ENCODE peak calls at places on chromosomes 13 and 19, in nine cellular contexts. One of them, this sample, is unnamed.

GRCh38 chr19:46678110-46678732 is 17.2 kb upstream of the DACT3 start:
- DNase-seq in activated CD4-positive, alpha-beta T cell treated with anti-CD3 and anti-CD28 coated beads, Interleukin-2, amount 50 U/mL, for 24 hours: peak
- DNase-seq in stimulated activated CD8-positive, alpha-beta memory T cell treated with anti-CD3 and anti-CD28 coated beads, Interleukin-7, amount 100 ng/mL, for 1 hour: peak
- DNase-seq in AG10803: no peak
- DNase-seq in left lung: peak
- DNase-seq in HCT116: peak
- DNase-seq in DMS53: peak
- DNase-seq in GM04504: no peak
- DNase-seq in iris pigment epithelial cell: no peak
- DNase-seq in this sample: peak

GRCh38 chr13:27505792-27506191 is 55.4 kb upstream of the MTIF3 start:
- DNase-seq in activated CD4-positive, alpha-beta T cell treated with anti-CD3 and anti-CD28 coated beads, Interleukin-2, amount 50 U/mL, for 24 hours: no peak
- DNase-seq in stimulated activated CD8-positive, alpha-beta memory T cell treated with anti-CD3 and anti-CD28 coated beads, Interleukin-7, amount 100 ng/mL, for 1 hour: no peak
- DNase-seq in HCT116: no peak
- DNase-seq in left lung: no peak
- DNase-seq in DMS53: no peak
- DNase-seq in iris pigment epithelial cell: no peak
- DNase-seq in AG10803: no peak
- DNase-seq in GM04504: no peak
- DNase-seq in this sample: no peak

GRCh38 chr19:17325881-17326594 is 8.6 kb downstream of the ANO8 start:
- DNase-seq in stimulated activated CD8-positive, alpha-beta memory T cell treated with anti-CD3 and anti-CD28 coated beads, Interleukin-7, amount 100 ng/mL, for 1 hour: no peak
- DNase-seq in AG10803: no peak
- DNase-seq in left lung: no peak
- DNase-seq in HCT116: no peak
- DNase-seq in DMS53: no peak
- DNase-seq in iris pigment epithelial cell: peak
- DNase-seq in GM04504: no peak
- DNase-seq in activated CD4-positive, alpha-beta T cell treated with anti-CD3 and anti-CD28 coated beads, Interleukin-2, amount 50 U/mL, for 24 hours: no peak
- DNase-seq in this sample: no peak

GRCh38 chr19:4609878-4610511 is 29.3 kb upstream of the TNFAIP8L1 start:
- DNase-seq in left lung: peak
- DNase-seq in HCT116: no peak
- DNase-seq in AG10803: no peak
- DNase-seq in iris pigment epithelial cell: no peak
- DNase-seq in GM04504: no peak
- DNase-seq in DMS53: peak
- DNase-seq in stimulated activated CD8-positive, alpha-beta memory T cell treated with anti-CD3 and anti-CD28 coated beads, Interleukin-7, amount 100 ng/mL, for 1 hour: no peak
- DNase-seq in activated CD4-positive, alpha-beta T cell treated with anti-CD3 and anti-CD28 coated beads, Interleukin-2, amount 50 U/mL, for 24 hours: no peak
- DNase-seq in this sample: no peak

GRCh38 chr19:46353730-46354528 is 7.0 kb downstream of the PPP5C start:
- DNase-seq in DMS53: no peak
- DNase-seq in AG10803: no peak
- DNase-seq in iris pigment epithelial cell: no peak
- DNase-seq in GM04504: no peak
- DNase-seq in stimulated activated CD8-positive, alpha-beta memory T cell treated with anti-CD3 and anti-CD28 coated beads, Interleukin-7, amount 100 ng/mL, for 1 hour: no peak
- DNase-seq in activated CD4-positive, alpha-beta T cell treated with anti-CD3 and anti-CD28 coated beads, Interleukin-2, amount 50 U/mL, for 24 hours: no peak
- DNase-seq in left lung: no peak
- DNase-seq in HCT116: no peak
- DNase-seq in this sample: no peak

GRCh38 chr19:38667552-38668205 is 20.2 kb downstream of the ACTN4 start:
- DNase-seq in stimulated activated CD8-positive, alpha-beta memory T cell treated with anti-CD3 and anti-CD28 coated beads, Interleukin-7, amount 100 ng/mL, for 1 hour: no peak
- DNase-seq in left lung: no peak
- DNase-seq in GM04504: no peak
- DNase-seq in activated CD4-positive, alpha-beta T cell treated with anti-CD3 and anti-CD28 coated beads, Interleukin-2, amount 50 U/mL, for 24 hours: no peak
- DNase-seq in DMS53: no peak
- DNase-seq in iris pigment epithelial cell: peak
- DNase-seq in AG10803: peak
- DNase-seq in HCT116: no peak
- DNase-seq in this sample: peak

GRCh38 chr19:3132971-3133792 is 2.7 kb upstream of the GNA15 start:
- DNase-seq in stimulated activated CD8-positive, alpha-beta memory T cell treated with anti-CD3 and anti-CD28 coated beads, Interleukin-7, amount 100 ng/mL, for 1 hour: peak
- DNase-seq in left lung: peak
- DNase-seq in DMS53: peak
- DNase-seq in activated CD4-positive, alpha-beta T cell treated with anti-CD3 and anti-CD28 coated beads, Interleukin-2, amount 50 U/mL, for 24 hours: peak
- DNase-seq in GM04504: peak
- DNase-seq in AG10803: peak
- DNase-seq in HCT116: no peak
- DNase-seq in iris pigment epithelial cell: peak
- DNase-seq in this sample: peak

GRCh38 chr19:18351544-18351943 is 11.1 kb downstream of the PGPEP1 start:
- DNase-seq in GM04504: no peak
- DNase-seq in HCT116: no peak
- DNase-seq in AG10803: no peak
- DNase-seq in stimulated activated CD8-positive, alpha-beta memory T cell treated with anti-CD3 and anti-CD28 coated beads, Interleukin-7, amount 100 ng/mL, for 1 hour: no peak
- DNase-seq in DMS53: no peak
- DNase-seq in activated CD4-positive, alpha-beta T cell treated with anti-CD3 and anti-CD28 coated beads, Interleukin-2, amount 50 U/mL, for 24 hours: no peak
- DNase-seq in left lung: no peak
- DNase-seq in iris pigment epithelial cell: no peak
- DNase-seq in this sample: no peak

GRCh38 chr13:94267581-94267980 is 211.9 kb downstream of the DCT start:
- DNase-seq in left lung: no peak
- DNase-seq in DMS53: no peak
- DNase-seq in activated CD4-positive, alpha-beta T cell treated with anti-CD3 and anti-CD28 coated beads, Interleukin-2, amount 50 U/mL, for 24 hours: no peak
- DNase-seq in HCT116: no peak
- DNase-seq in AG10803: no peak
- DNase-seq in iris pigment epithelial cell: no peak
- DNase-seq in GM04504: no peak
- DNase-seq in stimulated activated CD8-positive, alpha-beta memory T cell treated with anti-CD3 and anti-CD28 coated beads, Interleukin-7, amount 100 ng/mL, for 1 hour: no peak
- DNase-seq in this sample: no peak

GRCh38 chr19:30648321-30648720 is 276.1 kb downstream of the ZNF536 start:
- DNase-seq in activated CD4-positive, alpha-beta T cell treated with anti-CD3 and anti-CD28 coated beads, Interleukin-2, amount 50 U/mL, for 24 hours: no peak
- DNase-seq in AG10803: peak
- DNase-seq in iris pigment epithelial cell: peak
- DNase-seq in left lung: no peak
- DNase-seq in HCT116: no peak
- DNase-seq in GM04504: no peak
- DNase-seq in DMS53: no peak
- DNase-seq in stimulated activated CD8-positive, alpha-beta memory T cell treated with anti-CD3 and anti-CD28 coated beads, Interleukin-7, amount 100 ng/mL, for 1 hour: no peak
- DNase-seq in this sample: peak

GRCh38 chr19:3984908-3985642 is at the start of gene EEF2:
- DNase-seq in AG10803: peak
- DNase-seq in DMS53: peak
- DNase-seq in HCT116: peak
- DNase-seq in GM04504: peak
- DNase-seq in iris pigment epithelial cell: peak
- DNase-seq in left lung: peak
- DNase-seq in activated CD4-positive, alpha-beta T cell treated with anti-CD3 and anti-CD28 coated beads, Interleukin-2, amount 50 U/mL, for 24 hours: peak
- DNase-seq in stimulated activated CD8-positive, alpha-beta memory T cell treated with anti-CD3 and anti-CD28 coated beads, Interleukin-7, amount 100 ng/mL, for 1 hour: peak
- DNase-seq in this sample: peak

GRCh38 chr13:101298517-101298916 is 117.8 kb downstream of the NALCN start:
- DNase-seq in AG10803: no peak
- DNase-seq in left lung: no peak
- DNase-seq in DMS53: no peak
- DNase-seq in stimulated activated CD8-positive, alpha-beta memory T cell treated with anti-CD3 and anti-CD28 coated beads, Interleukin-7, amount 100 ng/mL, for 1 hour: no peak
- DNase-seq in HCT116: no peak
- DNase-seq in iris pigment epithelial cell: no peak
- DNase-seq in GM04504: no peak
- DNase-seq in activated CD4-positive, alpha-beta T cell treated with anti-CD3 and anti-CD28 coated beads, Interleukin-2, amount 50 U/mL, for 24 hours: no peak
- DNase-seq in this sample: no peak

GRCh38 chr19:46975011-46975917 is 44.4 kb upstream of the NPAS1 start:
- DNase-seq in left lung: no peak
- DNase-seq in activated CD4-positive, alpha-beta T cell treated with anti-CD3 and anti-CD28 coated beads, Interleukin-2, amount 50 U/mL, for 24 hours: no peak
- DNase-seq in DMS53: no peak
- DNase-seq in HCT116: no peak
- DNase-seq in AG10803: peak
- DNase-seq in iris pigment epithelial cell: peak
- DNase-seq in stimulated activated CD8-positive, alpha-beta memory T cell treated with anti-CD3 and anti-CD28 coated beads, Interleukin-7, amount 100 ng/mL, for 1 hour: no peak
- DNase-seq in GM04504: peak
- DNase-seq in this sample: no peak

GRCh38 chr19:1252221-1252817 is 3.9 kb downstream of the MIDN start:
- DNase-seq in left lung: peak
- DNase-seq in HCT116: no peak
- DNase-seq in AG10803: peak
- DNase-seq in stimulated activated CD8-positive, alpha-beta memory T cell treated with anti-CD3 and anti-CD28 coated beads, Interleukin-7, amount 100 ng/mL, for 1 hour: no peak
- DNase-seq in DMS53: no peak
- DNase-seq in GM04504: peak
- DNase-seq in activated CD4-positive, alpha-beta T cell treated with anti-CD3 and anti-CD28 coated beads, Interleukin-2, amount 50 U/mL, for 24 hours: no peak
- DNase-seq in iris pigment epithelial cell: peak
- DNase-seq in this sample: peak

GRCh38 chr13:102846261-102847015 is 606 bp downstream of the ERCC5 start:
- DNase-seq in AG10803: peak
- DNase-seq in GM04504: no peak
- DNase-seq in iris pigment epithelial cell: peak
- DNase-seq in HCT116: peak
- DNase-seq in left lung: peak
- DNase-seq in stimulated activated CD8-positive, alpha-beta memory T cell treated with anti-CD3 and anti-CD28 coated beads, Interleukin-7, amount 100 ng/mL, for 1 hour: no peak
- DNase-seq in activated CD4-positive, alpha-beta T cell treated with anti-CD3 and anti-CD28 coated beads, Interleukin-2, amount 50 U/mL, for 24 hours: no peak
- DNase-seq in DMS53: peak
- DNase-seq in this sample: peak